ENCODE peak calls at places on chromosomes 3 and 15, in five cellular contexts. One of them, this sample, is unnamed.

GRCh38 chr3:15812183-15812582 is 14.4 kb upstream of the ANKRD28 start:
- DNase-seq in naive thymus-derived CD8-positive, alpha-beta T cell: no peak
- DNase-seq in NCI-H446 treated with DMSO at 0.1 percent for 48 hours: no peak
- DNase-seq in colonic mucosa: no peak
- DNase-seq in tibial artery: no peak
- DNase-seq in this sample: no peak

GRCh38 chr3:126886217-126886616 is 96.7 kb upstream of the PLXNA1 start:
- DNase-seq in naive thymus-derived CD8-positive, alpha-beta T cell: no peak
- DNase-seq in NCI-H446 treated with DMSO at 0.1 percent for 48 hours: no peak
- DNase-seq in tibial artery: no peak
- DNase-seq in colonic mucosa: no peak
- DNase-seq in this sample: no peak

GRCh38 chr15:42996871-42997270 is 76.3 kb upstream of the TTBK2 start:
- DNase-seq in tibial artery: no peak
- DNase-seq in naive thymus-derived CD8-positive, alpha-beta T cell: no peak
- DNase-seq in colonic mucosa: no peak
- DNase-seq in NCI-H446 treated with DMSO at 0.1 percent for 48 hours: no peak
- DNase-seq in this sample: no peak

GRCh38 chr3:89098964-89099585 is 8.3 kb upstream of the EPHA3 start:
- DNase-seq in naive thymus-derived CD8-positive, alpha-beta T cell: no peak
- DNase-seq in colonic mucosa: peak
- DNase-seq in NCI-H446 treated with DMSO at 0.1 percent for 48 hours: peak
- DNase-seq in tibial artery: peak
- DNase-seq in this sample: no peak

GRCh38 chr3:123385499-123385898 is 63.4 kb downstream of the ADCY5 start:
- DNase-seq in naive thymus-derived CD8-positive, alpha-beta T cell: peak
- DNase-seq in tibial artery: no peak
- DNase-seq in colonic mucosa: no peak
- DNase-seq in NCI-H446 treated with DMSO at 0.1 percent for 48 hours: no peak
- DNase-seq in this sample: no peak

GRCh38 chr3:16849795-16850194 is 35.0 kb upstream of the PLCL2 start:
- DNase-seq in naive thymus-derived CD8-positive, alpha-beta T cell: no peak
- DNase-seq in colonic mucosa: no peak
- DNase-seq in NCI-H446 treated with DMSO at 0.1 percent for 48 hours: no peak
- DNase-seq in tibial artery: peak
- DNase-seq in this sample: no peak

GRCh38 chr15:37517106-37517505 is 416.8 kb upstream of the MEIS2 start:
- DNase-seq in naive thymus-derived CD8-positive, alpha-beta T cell: no peak
- DNase-seq in tibial artery: no peak
- DNase-seq in colonic mucosa: no peak
- DNase-seq in NCI-H446 treated with DMSO at 0.1 percent for 48 hours: no peak
- DNase-seq in this sample: no peak

GRCh38 chr15:77032647-77033416 is 37.9 kb downstream of the PSTPIP1 start:
- DNase-seq in colonic mucosa: peak
- DNase-seq in naive thymus-derived CD8-positive, alpha-beta T cell: peak
- DNase-seq in tibial artery: no peak
- DNase-seq in NCI-H446 treated with DMSO at 0.1 percent for 48 hours: no peak
- DNase-seq in this sample: peak

GRCh38 chr3:127072221-127072771 is 89.4 kb downstream of the PLXNA1 start:
- DNase-seq in colonic mucosa: no peak
- DNase-seq in tibial artery: no peak
- DNase-seq in naive thymus-derived CD8-positive, alpha-beta T cell: peak
- DNase-seq in NCI-H446 treated with DMSO at 0.1 percent for 48 hours: no peak
- DNase-seq in this sample: no peak

GRCh38 chr15:89165677-89166076 is 55.7 kb downstream of the RLBP1 start:
- DNase-seq in NCI-H446 treated with DMSO at 0.1 percent for 48 hours: no peak
- DNase-seq in colonic mucosa: no peak
- DNase-seq in naive thymus-derived CD8-positive, alpha-beta T cell: no peak
- DNase-seq in tibial artery: no peak
- DNase-seq in this sample: no peak

GRCh38 chr15:70101459-70102113 is 3.9 kb upstream of the TLE3 start:
- DNase-seq in naive thymus-derived CD8-positive, alpha-beta T cell: no peak
- DNase-seq in NCI-H446 treated with DMSO at 0.1 percent for 48 hours: peak
- DNase-seq in tibial artery: no peak
- DNase-seq in colonic mucosa: peak
- DNase-seq in this sample: no peak

GRCh38 chr3:99484871-99485270 is 153.5 kb upstream of the COL8A1 start:
- DNase-seq in tibial artery: no peak
- DNase-seq in naive thymus-derived CD8-positive, alpha-beta T cell: no peak
- DNase-seq in colonic mucosa: no peak
- DNase-seq in NCI-H446 treated with DMSO at 0.1 percent for 48 hours: no peak
- DNase-seq in this sample: no peak

GRCh38 chr15:77548608-77549551 is 83.8 kb downstream of the LINGO1 start:
- DNase-seq in colonic mucosa: no peak
- DNase-seq in naive thymus-derived CD8-positive, alpha-beta T cell: no peak
- DNase-seq in tibial artery: no peak
- DNase-seq in NCI-H446 treated with DMSO at 0.1 percent for 48 hours: no peak
- DNase-seq in this sample: peak

GRCh38 chr3:46389306-46389705 is 17.6 kb downstream of the CCR5AS start:
- DNase-seq in tibial artery: no peak
- DNase-seq in colonic mucosa: no peak
- DNase-seq in NCI-H446 treated with DMSO at 0.1 percent for 48 hours: no peak
- DNase-seq in naive thymus-derived CD8-positive, alpha-beta T cell: no peak
- DNase-seq in this sample: no peak

GRCh38 chr3:126212629-126213375 is 32.4 kb upstream of the ALDH1L1 start:
- DNase-seq in NCI-H446 treated with DMSO at 0.1 percent for 48 hours: no peak
- DNase-seq in colonic mucosa: no peak
- DNase-seq in tibial artery: no peak
- DNase-seq in naive thymus-derived CD8-positive, alpha-beta T cell: no peak
- DNase-seq in this sample: peak

GRCh38 chr15:90994059-90994416 is 297 bp downstream of the PRC1 start:
- DNase-seq in naive thymus-derived CD8-positive, alpha-beta T cell: no peak
- DNase-seq in NCI-H446 treated with DMSO at 0.1 percent for 48 hours: no peak
- DNase-seq in colonic mucosa: peak
- DNase-seq in tibial artery: no peak
- DNase-seq in this sample: peak

GRCh38 chr3:61778095-61778494 is 216.7 kb downstream of the PTPRG start:
- DNase-seq in naive thymus-derived CD8-positive, alpha-beta T cell: no peak
- DNase-seq in tibial artery: no peak
- DNase-seq in NCI-H446 treated with DMSO at 0.1 percent for 48 hours: no peak
- DNase-seq in colonic mucosa: no peak
- DNase-seq in this sample: no peak

GRCh38 chr15:42811435-42811834 is 74.5 kb upstream of the CDAN1 start:
- DNase-seq in tibial artery: no peak
- DNase-seq in colonic mucosa: no peak
- DNase-seq in naive thymus-derived CD8-positive, alpha-beta T cell: no peak
- DNase-seq in NCI-H446 treated with DMSO at 0.1 percent for 48 hours: no peak
- DNase-seq in this sample: no peak

GRCh38 chr3:9727041-9727595 is 4.4 kb upstream of the BRPF1 start:
- DNase-seq in tibial artery: no peak
- DNase-seq in naive thymus-derived CD8-positive, alpha-beta T cell: peak
- DNase-seq in NCI-H446 treated with DMSO at 0.1 percent for 48 hours: no peak
- DNase-seq in colonic mucosa: no peak
- DNase-seq in this sample: no peak

GRCh38 chr15:79505956-79506355 is 73.8 kb downstream of the MINAR1 start:
- DNase-seq in naive thymus-derived CD8-positive, alpha-beta T cell: no peak
- DNase-seq in colonic mucosa: no peak
- DNase-seq in tibial artery: no peak
- DNase-seq in NCI-H446 treated with DMSO at 0.1 percent for 48 hours: no peak
- DNase-seq in this sample: no peak

GRCh38 chr3:13508496-13508895 is 28.4 kb downstream of the HDAC11 start:
- DNase-seq in colonic mucosa: no peak
- DNase-seq in naive thymus-derived CD8-positive, alpha-beta T cell: peak
- DNase-seq in tibial artery: no peak
- DNase-seq in NCI-H446 treated with DMSO at 0.1 percent for 48 hours: no peak
- DNase-seq in this sample: peak

GRCh38 chr15:67091073-67091965 is 25.9 kb downstream of the SMAD3 start:
- DNase-seq in NCI-H446 treated with DMSO at 0.1 percent for 48 hours: no peak
- DNase-seq in colonic mucosa: peak
- DNase-seq in tibial artery: peak
- DNase-seq in naive thymus-derived CD8-positive, alpha-beta T cell: no peak
- DNase-seq in this sample: peak

GRCh38 chr3:197317250-197317963 is 19.0 kb upstream of the DLG1 start:
- DNase-seq in colonic mucosa: no peak
- DNase-seq in NCI-H446 treated with DMSO at 0.1 percent for 48 hours: peak
- DNase-seq in naive thymus-derived CD8-positive, alpha-beta T cell: no peak
- DNase-seq in tibial artery: no peak
- DNase-seq in this sample: no peak

GRCh38 chr3:117734431-117734830 is 1024.9 kb downstream of the TUSC7 start:
- DNase-seq in naive thymus-derived CD8-positive, alpha-beta T cell: no peak
- DNase-seq in tibial artery: no peak
- DNase-seq in colonic mucosa: no peak
- DNase-seq in NCI-H446 treated with DMSO at 0.1 percent for 48 hours: no peak
- DNase-seq in this sample: no peak

GRCh38 chr3:26623409-26624208 is 1.0 kb downstream of the LRRC3B start:
- DNase-seq in naive thymus-derived CD8-positive, alpha-beta T cell: no peak
- DNase-seq in colonic mucosa: no peak
- DNase-seq in NCI-H446 treated with DMSO at 0.1 percent for 48 hours: no peak
- DNase-seq in tibial artery: no peak
- DNase-seq in this sample: no peak

GRCh38 chr3:190401943-190402342 is 14.0 kb downstream of the CLDN16 start:
- DNase-seq in tibial artery: no peak
- DNase-seq in NCI-H446 treated with DMSO at 0.1 percent for 48 hours: no peak
- DNase-seq in naive thymus-derived CD8-positive, alpha-beta T cell: no peak
- DNase-seq in colonic mucosa: no peak
- DNase-seq in this sample: no peak